ENCODE peak calls at places on chromosomes 3 and 15, in nine cellular contexts. P is fibroblast of the aortic adventitia; C is neural crest cell; H is upper lobe of right lung; T is IMR-90; V is esophagus squamous epithelium; R is activated gamma-delta T cell treated with anti-CD3 and anti-CD28 coated beads, Interleukin-2, amount 50 U/mL, for 16 hours; J is fibroblast of gingiva; E is GM20000. X is an unnamed sample.

GRCh38 chr15:39323157-39323556 is 257.7 kb upstream of the THBS1 start:
- DNase-seq in P (no peak), C (no peak), H (no peak), T (no peak), V (no peak), R (no peak), J (no peak), E (no peak), X (no peak)

GRCh38 chr3:141998674-141999290 is 122.3 kb downstream of the ATP1B3 start:
- DNase-seq in P (peak), C (no peak), H (no peak), T (peak), V (no peak), R (no peak), J (peak), E (no peak), X (no peak)

GRCh38 chr3:24264748-24265158 is 229.9 kb downstream of the THRB start:
- DNase-seq in P (peak), C (no peak), H (no peak), T (peak), V (no peak), R (no peak), J (peak), E (peak), X (no peak)

GRCh38 chr3:7800006-7800780 is 701.4 kb upstream of the LMCD1 start:
- DNase-seq in P (peak), C (no peak), H (no peak), T (no peak), V (no peak), R (no peak), J (no peak), E (no peak), X (no peak)

GRCh38 chr3:43190682-43191081 is 84.8 kb upstream of the POMGNT2 start:
- DNase-seq in P (peak), C (no peak), H (no peak), T (peak), V (no peak), R (no peak), J (peak), E (no peak), X (no peak)

GRCh38 chr3:48470286-48470685 is 23.7 kb downstream of the ATRIP start:
- DNase-seq in P (no peak), C (no peak), H (no peak), T (no peak), V (no peak), R (no peak), J (no peak), E (no peak), X (peak)

GRCh38 chr15:100693451-100693850 is 91.1 kb downstream of the ASB7 start:
- DNase-seq in P (no peak), C (no peak), H (peak), T (no peak), V (no peak), R (no peak), J (no peak), E (no peak), X (no peak)

GRCh38 chr3:196357905-196358304 is 19.7 kb upstream of the TM4SF19 start:
- DNase-seq in P (no peak), C (no peak), H (peak), T (no peak), V (no peak), R (no peak), J (no peak), E (no peak), X (no peak)

GRCh38 chr3:27758083-27758482 is 36.0 kb upstream of the EOMES start:
- DNase-seq in P (peak), C (no peak), H (no peak), T (peak), V (no peak), R (no peak), J (peak), E (no peak), X (no peak)

GRCh38 chr3:83193526-83193925 is 1432.1 kb upstream of the GBE1 start:
- DNase-seq in P (no peak), C (no peak), H (no peak), T (no peak), V (no peak), R (no peak), J (no peak), E (no peak), X (no peak)

GRCh38 chr3:112984485-112984884 is 6.3 kb upstream of the GTPBP8 start:
- DNase-seq in P (no peak), C (no peak), H (no peak), T (peak), V (no peak), R (peak), J (peak), E (no peak), X (no peak)

X was measured in kidney.